ENCODE peak calls at places on chromosomes 3 and 15, in four cellular contexts. A is HFFc6, X is brain microvascular endothelial cell, H is uterus. B is an unnamed sample.

GRCh38 chr3:17714473-17714872 is 28.0 kb downstream of the TBC1D5 start:
- DNase-seq in A (no peak), X (no peak), H (no peak), B (no peak)

GRCh38 chr3:136984837-136985236 is 27.1 kb downstream of the IL20RB start:
- DNase-seq in A (peak; percentile 55), X (peak; percentile 13), H (no peak), B (no peak)

GRCh38 chr15:93829115-93829849 is 402.1 kb upstream of the MCTP2 start:
- DNase-seq in A (no peak), X (peak; percentile 94), H (peak; percentile 46), B (no peak)

GRCh38 chr3:27166888-27167287 is 202.3 kb downstream of the NEK10 start:
- DNase-seq in A (peak; percentile 98), X (peak; percentile 93), H (no peak), B (no peak)

GRCh38 chr3:52339612-52340011 is 23.5 kb downstream of the DNAH1 start:
- DNase-seq in A (peak; percentile 83), X (peak; percentile 68), H (peak; percentile 43), B (peak; percentile 47)

GRCh38 chr3:62201438-62202035 is 171.8 kb downstream of the FEZF2 start:
- DNase-seq in A (peak; percentile 46), X (peak; percentile 57), H (no peak), B (no peak)

GRCh38 chr15:96331141-96331941 is 841 bp downstream of the NR2F2 start:
- DNase-seq in A (peak; percentile 43), X (peak; percentile 34), H (no peak), B (no peak)

GRCh38 chr15:25700916-25701315 is 162.2 kb downstream of the ATP10A start:
- DNase-seq in A (no peak), X (no peak), H (no peak), B (no peak)

GRCh38 chr15:43183270-43183669 is 1.9 kb upstream of the CCNDBP1 start:
- DNase-seq in A (no peak), X (no peak), H (no peak), B (no peak)